ENCODE peak calls at places on chromosome 10, in seven cellular contexts. One of them, this sample, is unnamed. For H3K4me1, the result is how much of the 10 kb centered on the place peaks cover.

GRCh38 chr10:130834170-130834569 is 477.4 kb downstream of the TCERG1L start:
- DNase-seq in neuronal stem cell: peak
- DNase-seq in cardiac muscle cell: no peak
- DNase-seq in A549: no peak
- DNase-seq in ovary: no peak
- DNase-seq in lung: no peak
- DNase-seq in aorta: no peak
- DNase-seq in this sample: no peak

GRCh38 chr10:126088144-126088543 is 191.8 kb downstream of the FANK1 start:
- DNase-seq in lung: no peak
- DNase-seq in neuronal stem cell: no peak
- DNase-seq in A549: peak
- DNase-seq in ovary: peak
- DNase-seq in aorta: no peak
- DNase-seq in cardiac muscle cell: no peak
- DNase-seq in this sample: no peak

GRCh38 chr10:43151371-43151770 is 13.1 kb downstream of the CSGALNACT2 start:
- DNase-seq in ovary: no peak
- DNase-seq in lung: no peak
- DNase-seq in cardiac muscle cell: peak
- DNase-seq in neuronal stem cell: no peak
- DNase-seq in A549: no peak
- DNase-seq in aorta: no peak
- DNase-seq in this sample: no peak

GRCh38 chr10:35598379-35598778 is 6.8 kb upstream of the GJD4 start:
- DNase-seq in aorta: no peak
- DNase-seq in ovary: no peak
- DNase-seq in lung: no peak
- DNase-seq in A549: peak
- DNase-seq in cardiac muscle cell: peak
- DNase-seq in neuronal stem cell: no peak
- DNase-seq in this sample: no peak

GRCh38 chr10:70265032-70265689 is 18.6 kb downstream of the NPFFR1 start:
- DNase-seq in aorta: no peak
- DNase-seq in cardiac muscle cell: no peak
- DNase-seq in ovary: no peak
- DNase-seq in neuronal stem cell: no peak
- DNase-seq in A549: peak
- DNase-seq in lung: no peak
- DNase-seq in this sample: peak

GRCh38 chr10:47196691-47197090 is 103.3 kb upstream of the GDF10 start:
- DNase-seq in aorta: no peak
- DNase-seq in ovary: no peak
- DNase-seq in lung: peak
- DNase-seq in cardiac muscle cell: no peak
- DNase-seq in neuronal stem cell: no peak
- DNase-seq in A549: no peak
- DNase-seq in this sample: no peak

GRCh38 chr10:96719850-96720421 is 378 bp downstream of the PIK3AP1 start:
- DNase-seq in cardiac muscle cell: peak
- DNase-seq in neuronal stem cell: peak
- DNase-seq in A549: peak
- DNase-seq in lung: peak
- DNase-seq in ovary: peak
- DNase-seq in aorta: peak
- DNase-seq in this sample: peak

GRCh38 chr10:21265622-21266021 is 259.9 kb downstream of the SKIDA1 start:
- DNase-seq in aorta: no peak
- DNase-seq in neuronal stem cell: no peak
- DNase-seq in ovary: no peak
- DNase-seq in A549: peak
- DNase-seq in cardiac muscle cell: peak
- DNase-seq in lung: no peak
- DNase-seq in this sample: no peak

GRCh38 chr10:124625831-124626238 is 118.3 kb downstream of the FAM53B start:
- DNase-seq in A549: no peak
- DNase-seq in cardiac muscle cell: no peak
- DNase-seq in ovary: no peak
- DNase-seq in lung: no peak
- DNase-seq in neuronal stem cell: no peak
- DNase-seq in aorta: no peak
- DNase-seq in this sample: peak

GRCh38 chr10:29862926-29863614 is 196.3 kb downstream of the JCAD start:
- DNase-seq in lung: no peak
- DNase-seq in cardiac muscle cell: no peak
- DNase-seq in A549: peak
- DNase-seq in ovary: no peak
- DNase-seq in neuronal stem cell: no peak
- DNase-seq in aorta: no peak
- DNase-seq in this sample: no peak

GRCh38 chr10:21944727-21945386 is 58.7 kb downstream of the DNAJC1 start:
- DNase-seq in aorta: no peak
- DNase-seq in lung: no peak
- DNase-seq in cardiac muscle cell: peak
- DNase-seq in ovary: no peak
- DNase-seq in neuronal stem cell: no peak
- DNase-seq in A549: no peak
- DNase-seq in this sample: no peak

GRCh38 chr10:69344591-69345244 is 66.4 kb downstream of the HK1 start:
- DNase-seq in A549: no peak
- DNase-seq in neuronal stem cell: no peak
- DNase-seq in ovary: no peak
- DNase-seq in aorta: no peak
- DNase-seq in cardiac muscle cell: no peak
- DNase-seq in lung: no peak
- DNase-seq in this sample: peak

GRCh38 chr10:120103957-120104560 is 211.5 kb downstream of the SEC23IP start:
- DNase-seq in aorta: no peak
- DNase-seq in ovary: no peak
- DNase-seq in cardiac muscle cell: no peak
- DNase-seq in lung: peak
- DNase-seq in neuronal stem cell: no peak
- DNase-seq in A549: no peak
- DNase-seq in this sample: peak

GRCh38 chr10:33749042-33749441 is 414.6 kb upstream of the NRP1 start:
- DNase-seq in cardiac muscle cell: peak
- DNase-seq in lung: no peak
- DNase-seq in neuronal stem cell: no peak
- DNase-seq in ovary: no peak
- DNase-seq in aorta: no peak
- DNase-seq in A549: no peak
- DNase-seq in this sample: no peak

GRCh38 chr10:97689637-97690036 is 2.6 kb upstream of the AVPI1 start:
- DNase-seq in neuronal stem cell: no peak
- DNase-seq in aorta: no peak
- DNase-seq in ovary: no peak
- DNase-seq in lung: peak
- DNase-seq in cardiac muscle cell: peak
- DNase-seq in A549: peak
- DNase-seq in this sample: no peak

GRCh38 chr10:51109821-51110533 is 35.7 kb downstream of the PRKG1 start:
- DNase-seq in cardiac muscle cell: peak
- DNase-seq in ovary: no peak
- DNase-seq in neuronal stem cell: no peak
- DNase-seq in A549: no peak
- DNase-seq in aorta: no peak
- DNase-seq in lung: no peak
- DNase-seq in this sample: no peak

GRCh38 chr10:126001579-126001978 is 105.2 kb downstream of the FANK1 start:
- DNase-seq in lung: no peak
- DNase-seq in cardiac muscle cell: peak
- DNase-seq in neuronal stem cell: no peak
- DNase-seq in A549: peak
- DNase-seq in aorta: no peak
- DNase-seq in ovary: no peak
- DNase-seq in this sample: no peak

GRCh38 chr10:13425397-13425796 is 77.3 kb upstream of the SEPHS1 start:
- DNase-seq in lung: no peak
- DNase-seq in A549: no peak
- DNase-seq in ovary: no peak
- DNase-seq in cardiac muscle cell: no peak
- DNase-seq in neuronal stem cell: no peak
- DNase-seq in aorta: no peak
- DNase-seq in this sample: no peak
- H3K4me3 ChIP-seq in lung: no peak
- H3K4me3 ChIP-seq in A549: no peak
- H3K4me3 ChIP-seq in ovary: no peak
- H3K4me3 ChIP-seq in cardiac muscle cell: no peak
- H3K4me3 ChIP-seq in neuronal stem cell: no peak
- H3K4me3 ChIP-seq in aorta: no peak
- H3K4me3 ChIP-seq in this sample: no peak

GRCh38 chr10:17649836-17650235 is 5.9 kb downstream of the STAM start:
- DNase-seq in cardiac muscle cell: no peak
- DNase-seq in lung: no peak
- DNase-seq in ovary: no peak
- DNase-seq in A549: no peak
- DNase-seq in neuronal stem cell: no peak
- DNase-seq in aorta: no peak
- DNase-seq in this sample: no peak

GRCh38 chr10:17645591-17646345 is 1.8 kb downstream of the STAM start:
- DNase-seq in aorta: no peak
- DNase-seq in neuronal stem cell: no peak
- DNase-seq in lung: no peak
- DNase-seq in cardiac muscle cell: no peak
- DNase-seq in A549: no peak
- DNase-seq in ovary: no peak
- DNase-seq in this sample: no peak

GRCh38 chr10:17649052-17649451 is 5.1 kb downstream of the STAM start:
- DNase-seq in neuronal stem cell: no peak
- DNase-seq in lung: no peak
- DNase-seq in aorta: no peak
- DNase-seq in cardiac muscle cell: no peak
- DNase-seq in A549: no peak
- DNase-seq in ovary: no peak
- DNase-seq in this sample: no peak

GRCh38 chr10:17644485-17644964 is 574 bp downstream of the STAM start:
- DNase-seq in cardiac muscle cell: peak
- DNase-seq in ovary: no peak
- DNase-seq in neuronal stem cell: no peak
- DNase-seq in A549: no peak
- DNase-seq in aorta: no peak
- DNase-seq in lung: no peak
- DNase-seq in this sample: peak

DNA sequence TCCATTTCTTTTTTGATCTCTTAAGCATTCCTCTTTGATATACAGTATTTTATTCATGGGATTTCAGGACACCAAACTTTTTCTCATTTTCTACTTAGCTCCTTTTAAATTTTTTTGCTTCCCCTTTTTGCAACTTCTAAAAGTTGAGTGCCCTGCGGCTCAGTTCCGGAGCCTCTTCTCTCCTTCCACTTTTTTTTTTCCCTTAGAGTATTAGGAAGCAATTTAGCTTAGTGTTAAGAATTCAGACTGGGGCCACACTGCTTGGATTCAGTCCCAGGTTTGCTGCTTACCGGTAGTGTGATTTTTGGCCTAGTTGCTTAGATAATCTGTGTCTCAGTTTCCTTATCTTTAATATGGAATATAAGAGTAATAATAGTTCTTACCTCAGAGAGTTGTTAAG is 3.4 kb downstream of the STAM start:
- DNase-seq in cardiac muscle cell: peak
- DNase-seq in ovary: no peak
- DNase-seq in aorta: no peak
- DNase-seq in lung: no peak
- DNase-seq in neuronal stem cell: no peak
- DNase-seq in A549: no peak
- DNase-seq in this sample: no peak
- H3K4me1 ChIP-seq in cardiac muscle cell: under half
- H3K4me1 ChIP-seq in ovary: under half
- H3K4me1 ChIP-seq in aorta: under half
- H3K4me1 ChIP-seq in lung: under half
- H3K4me1 ChIP-seq in neuronal stem cell: under half
- H3K4me1 ChIP-seq in A549: under half
- H3K4me1 ChIP-seq in this sample: under half

DNA sequence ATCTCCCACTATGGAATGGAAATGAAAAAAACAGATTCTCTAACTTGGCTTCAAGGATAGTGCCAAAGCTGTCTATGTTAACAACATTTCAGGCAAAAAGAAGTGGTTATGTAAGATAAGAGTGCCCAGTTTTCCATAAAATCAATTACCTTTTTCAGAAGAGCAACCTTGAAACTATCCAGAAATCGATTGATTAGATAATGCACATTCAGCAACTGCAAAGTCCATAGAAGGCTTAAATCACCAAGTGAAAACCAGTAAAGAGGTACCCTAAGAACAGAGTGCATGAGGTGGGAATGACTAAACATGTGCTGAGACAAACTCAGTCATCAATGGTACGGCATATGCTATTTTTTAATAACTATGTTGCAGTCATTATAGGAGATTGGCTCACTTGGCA is 71.9 kb upstream of the TNKS2 start:
- DNase-seq in lung: no peak
- DNase-seq in A549: no peak
- DNase-seq in aorta: no peak
- DNase-seq in cardiac muscle cell: no peak
- DNase-seq in ovary: no peak
- DNase-seq in neuronal stem cell: no peak
- DNase-seq in this sample: no peak
- H3K27ac ChIP-seq in lung: no peak
- H3K27ac ChIP-seq in A549: no peak
- H3K27ac ChIP-seq in aorta: no peak
- H3K27ac ChIP-seq in cardiac muscle cell: no peak
- H3K27ac ChIP-seq in ovary: no peak
- H3K27ac ChIP-seq in neuronal stem cell: no peak
- H3K27ac ChIP-seq in this sample: no peak

GRCh38 chr10:132539894-132540293 is 2.3 kb downstream of the INPP5A start:
- DNase-seq in cardiac muscle cell: peak
- DNase-seq in ovary: peak
- DNase-seq in lung: no peak
- DNase-seq in neuronal stem cell: no peak
- DNase-seq in aorta: no peak
- DNase-seq in A549: no peak
- DNase-seq in this sample: peak

GRCh38 chr10:132540456-132540855 is 2.9 kb downstream of the INPP5A start:
- DNase-seq in A549: no peak
- DNase-seq in cardiac muscle cell: peak
- DNase-seq in aorta: peak
- DNase-seq in lung: no peak
- DNase-seq in neuronal stem cell: no peak
- DNase-seq in ovary: peak
- DNase-seq in this sample: peak

GRCh38 chr10:132538031-132538789 is 623 bp downstream of the INPP5A start:
- DNase-seq in aorta: peak
- DNase-seq in neuronal stem cell: no peak
- DNase-seq in cardiac muscle cell: no peak
- DNase-seq in A549: no peak
- DNase-seq in lung: no peak
- DNase-seq in ovary: peak
- DNase-seq in this sample: no peak

GRCh38 chr10:132538790-132539421 is 1.3 kb downstream of the INPP5A start:
- DNase-seq in neuronal stem cell: no peak
- DNase-seq in ovary: peak
- DNase-seq in cardiac muscle cell: no peak
- DNase-seq in aorta: peak
- DNase-seq in lung: no peak
- DNase-seq in A549: no peak
- DNase-seq in this sample: peak

DNA sequence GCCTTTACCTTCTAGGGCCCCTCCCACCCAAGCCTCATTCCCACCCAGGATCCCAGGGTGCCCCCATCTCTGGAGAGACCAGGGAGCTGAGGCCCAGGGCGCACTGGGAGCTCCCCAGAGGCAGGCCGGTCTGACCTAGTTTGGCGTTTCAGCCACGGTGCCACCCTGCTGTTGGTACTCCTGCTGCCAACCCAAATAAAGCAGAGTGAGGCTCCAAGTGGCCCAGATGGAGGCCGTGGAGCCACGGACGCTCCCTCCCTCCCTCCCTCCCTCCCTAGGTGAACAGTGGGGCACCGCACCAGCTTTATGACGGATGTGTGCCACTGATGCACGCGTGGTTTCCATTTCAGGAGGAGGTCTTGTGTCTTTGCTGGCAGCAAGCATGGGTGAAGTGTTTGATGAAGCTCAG is 1.8 kb downstream of the INPP5A start:
- DNase-seq in neuronal stem cell: no peak
- DNase-seq in aorta: peak
- DNase-seq in ovary: peak
- DNase-seq in cardiac muscle cell: no peak
- DNase-seq in A549: no peak
- DNase-seq in lung: no peak
- DNase-seq in this sample: no peak
- H3K4me3 ChIP-seq in neuronal stem cell: no peak
- H3K4me3 ChIP-seq in aorta: peak
- H3K4me3 ChIP-seq in ovary: peak
- H3K4me3 ChIP-seq in cardiac muscle cell: peak
- H3K4me3 ChIP-seq in A549: no peak
- H3K4me3 ChIP-seq in lung: no peak
- H3K4me3 ChIP-seq in this sample: peak

This sample was measured in Karpas-422.